ENCODE peak calls at places on chromosomes 13 and 19, in four cellular contexts. M is endothelial cell of umbilical vein, O is GM12892, B is upper lobe of left lung. Q is an unnamed sample.

GRCh38 chr13:40613954-40614353 is 52.5 kb downstream of the FOXO1 start:
- DNase-seq in O (no peak), M (no peak), B (no peak), Q (no peak)

GRCh38 chr13:74423434-74423833 is 289.2 kb upstream of the KLF12 start:
- DNase-seq in M (no peak), B (no peak), O (no peak), Q (no peak)

GRCh38 chr19:43960411-43960810 is 9.4 kb downstream of the ZNF221 start:
- DNase-seq in M (no peak), B (no peak), O (no peak), Q (no peak)

GRCh38 chr19:54707932-54708331 is 16.3 kb upstream of the KIR3DL3 start:
- DNase-seq in O (no peak), M (no peak), B (peak), Q (no peak)

GRCh38 chr19:43775299-43775890 is 5.4 kb downstream of the KCNN4 start:
- DNase-seq in O (no peak), B (no peak), M (no peak), Q (no peak)

GRCh38 chr13:109136873-109137272 is 507.5 kb downstream of the MYO16 start:
- DNase-seq in B (no peak), O (no peak), M (no peak), Q (no peak)

GRCh38 chr13:51865838-51866237 is 4.1 kb downstream of the CCDC70 start:
- DNase-seq in M (no peak), B (no peak), O (no peak), Q (no peak)

GRCh38 chr13:112812306-112813034 is 122.6 kb downstream of the ATP11A start:
- DNase-seq in B (no peak), O (no peak), M (no peak), Q (no peak)

GRCh38 chr13:19150712-19151228 is 30.9 kb downstream of the TUBA3C start:
- DNase-seq in O (no peak), M (no peak), B (no peak), Q (no peak)

GRCh38 chr19:30388327-30388726 is 16.1 kb downstream of the ZNF536 start:
- DNase-seq in M (no peak), O (no peak), B (no peak), Q (no peak)

GRCh38 chr13:37446503-37446902 is 152.1 kb downstream of the POSTN start:
- DNase-seq in O (no peak), B (no peak), M (no peak), Q (no peak)

GRCh38 chr19:6234527-6234926 is 45.2 kb downstream of the MLLT1 start:
- DNase-seq in B (no peak), O (no peak), M (no peak), Q (peak)

GRCh38 chr13:113879017-113879416 is 15.1 kb upstream of the GAS6 start:
- DNase-seq in B (no peak), O (no peak), M (no peak), Q (no peak)

GRCh38 chr13:88887045-88887662 is 1216.0 kb downstream of the SLITRK5 start:
- DNase-seq in O (no peak), M (no peak), B (no peak), Q (no peak)

GRCh38 chr19:16330811-16331690 is 6.4 kb downstream of the KLF2 start:
- DNase-seq in B (no peak), M (no peak), O (no peak), Q (no peak)

GRCh38 chr13:30395192-30396158 is 26.8 kb upstream of the UBE2L5 start:
- DNase-seq in B (peak), O (no peak), M (peak), Q (peak)

GRCh38 chr19:18119243-18120105 is 21.9 kb downstream of the MAST3 start:
- DNase-seq in B (no peak), M (no peak), O (no peak), Q (no peak)

GRCh38 chr13:98199480-98199879 is 22.4 kb upstream of the RNF113B start:
- DNase-seq in O (no peak), B (no peak), M (no peak), Q (no peak)

GRCh38 chr13:111899714-111900389 is 167.1 kb upstream of the SOX1 start:
- DNase-seq in O (no peak), M (no peak), B (no peak), Q (no peak)

GRCh38 chr13:91162180-91162579 is 185.3 kb upstream of the MIR17HG start:
- DNase-seq in M (no peak), O (no peak), B (no peak), Q (no peak)

GRCh38 chr13:44810067-44810840 is 179.0 kb downstream of the NUFIP1 start:
- DNase-seq in B (peak), O (no peak), M (no peak), Q (peak)

GRCh38 chr19:35032356-35032865 is 2.1 kb downstream of the SCN1B start:
- DNase-seq in O (no peak), M (no peak), B (no peak), Q (no peak)

GRCh38 chr13:45784755-45785675 is 66.5 kb downstream of the SIAH3 start:
- DNase-seq in O (no peak), B (no peak), M (no peak), Q (no peak)

GRCh38 chr13:33448889-33449288 is 163.3 kb upstream of the STARD13 start:
- DNase-seq in B (no peak), M (no peak), O (no peak), Q (no peak)

GRCh38 chr13:39144941-39145533 is 106.8 kb downstream of the NHLRC3 start:
- DNase-seq in O (peak), M (peak), B (peak), Q (peak)

GRCh38 chr19:1261512-1261862 is 7.6 kb upstream of the CIRBP start:
- DNase-seq in O (no peak), M (no peak), B (no peak), Q (no peak)

GRCh38 chr13:97413694-97414093 is 20.3 kb upstream of the RAP2A start:
- DNase-seq in M (no peak), B (no peak), O (no peak), Q (no peak)

DNA sequence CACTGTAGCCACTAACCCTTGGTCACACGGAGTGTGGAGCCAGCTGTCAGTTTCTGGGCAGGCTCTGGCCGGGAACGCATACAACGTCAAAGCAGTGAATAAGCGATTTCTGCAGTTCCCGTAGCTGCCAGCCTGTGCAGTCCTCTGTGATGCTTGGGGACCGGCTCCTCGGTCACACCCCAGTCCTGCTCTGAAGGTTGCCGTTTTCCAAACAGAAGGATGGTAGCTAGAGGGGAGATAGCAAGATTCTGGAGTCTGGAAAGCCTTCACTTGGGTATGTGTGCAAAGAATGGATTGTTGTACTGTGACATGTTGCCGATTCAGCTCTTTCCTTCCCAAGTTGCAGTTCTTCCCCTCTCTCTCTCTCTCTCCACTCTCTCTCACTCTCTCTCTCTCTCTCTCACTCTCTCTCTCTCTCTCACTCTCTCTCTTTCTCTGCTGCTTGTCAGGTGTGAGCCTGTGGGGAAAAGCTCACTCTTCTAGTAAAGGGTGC is 38.7 kb upstream of the C1QTNF9 start:
- DNase-seq in M (peak), B (peak), O (no peak), Q (peak)
- TF ChIP-seq POLR2AphosphoS5 in M (no peak), B (peak), O (no peak), Q (no peak)

GRCh38 chr19:56121180-56122167 is at the start of gene ZNF787:
- DNase-seq in M (peak), O (peak), B (peak), Q (peak)
- TF ChIP-seq POLR2AphosphoS5 in M (no peak), O (no peak), B (peak), Q (peak)

GRCh38 chr13:23510544-23510916 is 59.7 kb upstream of the TNFRSF19 start:
- DNase-seq in O (no peak), B (no peak), M (no peak), Q (no peak)
- TF ChIP-seq POLR2AphosphoS5 in O (no peak), B (no peak), M (no peak), Q (no peak)

GRCh38 chr19:23116802-23117571 is at the start of gene ZNF730:
- DNase-seq in M (peak), O (peak), B (peak), Q (peak)
- TF ChIP-seq POLR2AphosphoS5 in M (no peak), O (no peak), B (no peak), Q (peak)

DNA sequence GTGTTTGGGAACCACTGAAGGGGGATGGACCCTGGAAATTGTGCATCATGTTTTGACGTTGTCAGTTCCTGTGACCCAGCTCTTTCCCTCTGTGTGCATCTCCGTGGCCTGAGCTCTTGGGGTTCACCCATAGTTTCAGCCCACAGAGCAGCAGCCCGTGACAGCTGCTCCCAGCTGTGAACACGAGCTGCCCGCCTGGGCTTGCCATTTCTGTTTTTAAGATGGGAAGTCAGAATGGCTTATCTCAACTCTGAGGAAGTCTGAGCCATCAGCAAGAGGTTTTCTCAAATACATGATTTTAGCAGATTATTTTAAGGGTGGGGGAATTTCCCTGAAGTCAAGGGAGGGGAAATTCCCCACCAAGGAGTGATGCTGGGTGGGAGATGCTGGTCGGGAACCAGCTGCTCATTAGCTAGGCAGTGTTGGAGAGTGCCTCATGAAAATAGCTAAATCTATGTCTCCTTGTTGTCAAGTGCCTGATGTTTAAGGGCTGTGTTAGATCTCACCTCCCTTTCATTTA is 34.9 kb upstream of the C1QTNF9 start:
- DNase-seq in M (no peak), B (peak), O (peak), Q (no peak)
- TF ChIP-seq POLR2AphosphoS5 in M (no peak), B (peak), O (no peak), Q (no peak)

Q was measured in SK-N-SH.